ENCODE peak calls at places on chromosome 14, in five cellular contexts. E is right atrium auricular region, N is Peyer's patch, H is right lobe of liver, U is tibial artery. A is an unnamed sample.
A peak's percentile ranks its signal among the peaks of the same experiment; 100 is the strongest.

GRCh38 chr14:23294734-23295561 is 7.7 kb downstream of the PPP1R3E start:
- DNase-seq in U (no peak), N (peak; percentile 51), H (no peak), E (peak; percentile 54), A (peak; percentile 50)

GRCh38 chr14:91867316-91867988 is at the start of gene TC2N:
- DNase-seq in E (no peak), N (peak; percentile 38), U (no peak), H (no peak), A (no peak)

GRCh38 chr14:69084023-69084422 is 68.9 kb downstream of the DCAF5 start:
- DNase-seq in H (no peak), N (no peak), U (no peak), E (no peak), A (no peak)

GRCh38 chr14:64880382-64881121 is 845 bp upstream of the SPTB start:
- DNase-seq in U (peak; percentile 70), E (no peak), H (peak; percentile 57), N (peak; percentile 24), A (peak; percentile 46)

GRCh38 chr14:50335989-50336391 is 23.9 kb downstream of the DMAC2L start:
- DNase-seq in N (no peak), H (no peak), U (no peak), E (no peak), A (no peak)

GRCh38 chr14:94386085-94387031 is 2.0 kb downstream of the SERPINA1 start:
- DNase-seq in N (no peak), E (no peak), U (no peak), H (peak; percentile 46), A (no peak)

GRCh38 chr14:26132061-26132460 is 465.8 kb downstream of the NOVA1 start:
- DNase-seq in H (no peak), E (no peak), N (no peak), U (no peak), A (no peak)

GRCh38 chr14:57502581-57503254 is 9.1 kb upstream of the CCDC198 start:
- DNase-seq in N (no peak), H (no peak), U (no peak), E (no peak), A (no peak)

GRCh38 chr14:90986510-90986909 is 73.9 kb downstream of the RPS6KA5 start:
- DNase-seq in N (no peak), U (no peak), H (no peak), E (no peak), A (no peak)

GRCh38 chr14:90301580-90302181 is 30.1 kb downstream of the NRDE2 start:
- DNase-seq in N (no peak), E (no peak), H (peak; percentile 25), U (no peak), A (no peak)

GRCh38 chr14:92665699-92666110 is 82.7 kb downstream of the LGMN start:
- DNase-seq in E (no peak), N (peak; percentile 74), U (no peak), H (no peak), A (no peak)

GRCh38 chr14:86221755-86222154 is 691.8 kb downstream of the FLRT2 start:
- DNase-seq in U (no peak), N (no peak), E (no peak), H (no peak), A (no peak)

GRCh38 chr14:101357559-101358319 is 203.6 kb upstream of the DIO3 start:
- DNase-seq in N (no peak), U (no peak), H (no peak), E (no peak), A (no peak)

GRCh38 chr14:67187826-67188225 is 1.4 kb upstream of the GARIN2 start:
- DNase-seq in N (no peak), E (no peak), H (no peak), U (no peak), A (peak; percentile 69)

GRCh38 chr14:52391866-52392600 is 77.9 kb downstream of the PTGER2 start:
- DNase-seq in U (no peak), H (no peak), E (no peak), N (no peak), A (no peak)

DNA sequence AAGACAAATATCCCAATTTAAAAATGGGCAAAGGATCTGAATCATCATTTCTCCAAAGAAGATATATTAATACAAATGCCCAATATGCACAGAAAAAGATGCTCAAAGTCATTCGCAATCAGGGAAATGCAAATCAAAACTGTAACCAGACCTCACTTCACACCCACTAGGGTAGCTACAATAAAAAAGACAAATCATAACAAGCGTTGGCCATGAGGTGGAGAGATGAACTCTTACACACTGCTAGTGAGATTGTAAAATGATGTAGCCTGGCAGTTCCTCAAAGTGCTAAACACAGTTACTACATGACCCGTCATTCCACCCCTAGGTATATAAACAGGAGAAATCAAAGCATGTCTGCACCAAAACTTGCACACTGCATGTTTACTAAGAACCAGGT is 30.4 kb downstream of the CDC42BPB start:
- DNase-seq in E (no peak), N (no peak), H (no peak), U (no peak), A (no peak)
- H3K4me1 ChIP-seq in E (no peaks in the 10 kb centered on the region), N (no peaks in the 10 kb centered on the region), H (no peaks in the 10 kb centered on the region), U (peaks cover 25% of the 10 kb centered on the region), A (peaks cover 6% of the 10 kb centered on the region)

GRCh38 chr14:73189651-73190050 is 47.7 kb upstream of the PAPLN start:
- DNase-seq in E (no peak), N (no peak), U (no peak), H (no peak), A (no peak)
- H3K4me1 ChIP-seq in E (no peaks in the 10 kb centered on the region), N (no peaks in the 10 kb centered on the region), U (no peaks in the 10 kb centered on the region), H (no peaks in the 10 kb centered on the region), A (no peaks in the 10 kb centered on the region)

DNA sequence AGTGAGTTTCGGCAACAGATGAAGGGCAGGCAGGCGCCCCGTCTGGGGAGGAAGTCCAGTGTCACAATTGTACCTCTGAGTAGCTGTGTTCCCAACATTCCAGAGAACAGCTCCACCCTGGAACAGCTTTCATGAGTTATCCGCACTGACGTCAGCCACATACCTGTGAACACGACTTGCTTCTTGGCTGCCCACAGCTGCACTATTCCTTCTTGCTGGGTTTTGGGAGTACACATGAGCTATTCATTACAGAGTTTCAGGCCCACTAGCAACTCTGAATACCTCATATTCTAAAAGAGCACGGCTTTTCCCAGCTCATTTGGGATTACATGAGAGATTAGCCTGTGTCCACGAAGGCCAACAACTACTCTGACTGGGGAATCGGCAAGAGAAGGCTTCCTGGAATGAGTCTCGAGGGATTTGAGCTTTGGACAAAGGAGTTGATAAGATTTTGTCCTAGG is 26.3 kb downstream of the MAPK1IP1L start:
- DNase-seq in N (no peak), U (no peak), H (no peak), E (no peak), A (peak; percentile 79)
- H3K4me1 ChIP-seq in N (no peaks in the 10 kb centered on the region), U (no peaks in the 10 kb centered on the region), H (no peaks in the 10 kb centered on the region), E (no peaks in the 10 kb centered on the region), A (peaks cover 27% of the 10 kb centered on the region)

GRCh38 chr14:44613061-44613712 is 106.1 kb upstream of the FSCB start:
- DNase-seq in N (no peak), U (no peak), E (no peak), H (no peak), A (no peak)

GRCh38 chr14:44609201-44609600 is 102.1 kb upstream of the FSCB start:
- DNase-seq in U (no peak), H (no peak), N (no peak), E (no peak), A (no peak)

GRCh38 chr14:44612002-44612401 is 104.9 kb upstream of the FSCB start:
- DNase-seq in E (no peak), U (no peak), H (no peak), N (no peak), A (no peak)

GRCh38 chr14:44606576-44606975 is 99.5 kb upstream of the FSCB start:
- DNase-seq in U (no peak), N (no peak), H (no peak), E (no peak), A (no peak)

GRCh38 chr14:44607701-44608100 is 100.6 kb upstream of the FSCB start:
- DNase-seq in E (no peak), N (no peak), H (no peak), U (no peak), A (no peak)
- H3K4me1 ChIP-seq in E (no peaks in the 10 kb centered on the region), N (no peaks in the 10 kb centered on the region), H (no peaks in the 10 kb centered on the region), U (no peaks in the 10 kb centered on the region), A (no peaks in the 10 kb centered on the region)

DNA sequence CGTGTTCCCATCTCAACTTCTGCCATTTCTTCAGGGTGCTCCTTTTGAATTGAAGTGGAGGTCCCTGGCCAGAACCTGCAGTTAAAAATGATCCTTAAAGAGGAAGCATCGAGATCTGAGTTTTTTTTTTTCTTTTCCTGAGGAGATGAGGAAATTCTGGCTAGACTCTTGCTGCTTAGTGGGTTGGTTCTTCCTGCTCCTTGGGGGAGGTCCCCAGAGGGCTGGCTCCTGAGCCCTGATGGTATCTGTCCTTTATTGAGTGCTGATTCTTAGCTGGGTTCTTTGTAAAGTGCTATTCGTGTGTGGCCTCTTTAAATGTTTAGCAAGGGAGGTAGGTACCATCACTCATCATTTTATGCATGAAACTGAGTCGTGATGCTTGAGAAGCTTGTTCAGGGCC is 11.7 kb downstream of the PELI2 start:
- DNase-seq in E (no peak), H (no peak), U (no peak), N (no peak), A (no peak)
- H3K4me1 ChIP-seq in E (no peaks in the 10 kb centered on the region), H (no peaks in the 10 kb centered on the region), U (peaks cover 5% of the 10 kb centered on the region), N (no peaks in the 10 kb centered on the region), A (peaks cover 74% of the 10 kb centered on the region)

GRCh38 chr14:74619672-74620131 is 7.7 kb upstream of the LTBP2 start:
- DNase-seq in H (no peak), N (peak; percentile 31), E (peak; percentile 94), U (peak; percentile 96), A (peak; percentile 53)
- H3K4me1 ChIP-seq in H (no peaks in the 10 kb centered on the region), N (no peaks in the 10 kb centered on the region), E (no peaks in the 10 kb centered on the region), U (peaks cover 46% of the 10 kb centered on the region), A (peaks cover 55% of the 10 kb centered on the region)